ENCODE peak calls at places on chromosomes 1 and 21, in nine cellular contexts. One of them, this sample, is unnamed.

GRCh38 chr21:41965447-41966340 is 11.9 kb upstream of the C2CD2 start:
- DNase-seq in AG04450: no peak
- DNase-seq in RWPE1: no peak
- DNase-seq in ovary: peak
- DNase-seq in esophagus squamous epithelium: no peak
- DNase-seq in thoracic aorta: no peak
- DNase-seq in suprapubic skin: no peak
- DNase-seq in tibial artery: no peak
- DNase-seq in PC-3: no peak
- DNase-seq in this sample: no peak

GRCh38 chr1:178278135-178278534 is 184.2 kb downstream of the RASAL2 start:
- DNase-seq in AG04450: no peak
- DNase-seq in RWPE1: no peak
- DNase-seq in ovary: no peak
- DNase-seq in esophagus squamous epithelium: no peak
- DNase-seq in thoracic aorta: no peak
- DNase-seq in suprapubic skin: no peak
- DNase-seq in tibial artery: no peak
- DNase-seq in PC-3: no peak
- DNase-seq in this sample: no peak

GRCh38 chr1:103180660-103181059 is 72.3 kb upstream of the COL11A1 start:
- DNase-seq in AG04450: peak
- DNase-seq in RWPE1: no peak
- DNase-seq in ovary: no peak
- DNase-seq in esophagus squamous epithelium: no peak
- DNase-seq in thoracic aorta: no peak
- DNase-seq in suprapubic skin: no peak
- DNase-seq in tibial artery: no peak
- DNase-seq in PC-3: peak
- DNase-seq in this sample: no peak

GRCh38 chr1:104132386-104132973 is 382.8 kb downstream of the AMY1C start:
- DNase-seq in AG04450: no peak
- DNase-seq in RWPE1: peak
- DNase-seq in ovary: no peak
- DNase-seq in esophagus squamous epithelium: no peak
- DNase-seq in thoracic aorta: no peak
- DNase-seq in suprapubic skin: no peak
- DNase-seq in tibial artery: no peak
- DNase-seq in PC-3: peak
- DNase-seq in this sample: no peak

GRCh38 chr1:44531785-44532566 is 126.9 kb downstream of the RNF220 start:
- DNase-seq in AG04450: no peak
- DNase-seq in RWPE1: peak
- DNase-seq in ovary: no peak
- DNase-seq in esophagus squamous epithelium: no peak
- DNase-seq in thoracic aorta: no peak
- DNase-seq in suprapubic skin: no peak
- DNase-seq in tibial artery: no peak
- DNase-seq in PC-3: peak
- DNase-seq in this sample: no peak

GRCh38 chr1:207088161-207088560 is 499 bp upstream of the C4BPB start:
- DNase-seq in AG04450: no peak
- DNase-seq in RWPE1: no peak
- DNase-seq in ovary: no peak
- DNase-seq in esophagus squamous epithelium: no peak
- DNase-seq in thoracic aorta: no peak
- DNase-seq in suprapubic skin: no peak
- DNase-seq in tibial artery: no peak
- DNase-seq in PC-3: no peak
- DNase-seq in this sample: no peak

GRCh38 chr21:31946236-31946635 is 73.4 kb downstream of the HUNK start:
- DNase-seq in AG04450: no peak
- DNase-seq in RWPE1: no peak
- DNase-seq in ovary: no peak
- DNase-seq in esophagus squamous epithelium: no peak
- DNase-seq in thoracic aorta: no peak
- DNase-seq in suprapubic skin: no peak
- DNase-seq in tibial artery: no peak
- DNase-seq in PC-3: no peak
- DNase-seq in this sample: no peak

GRCh38 chr1:55813619-55814018 is 598.5 kb upstream of the USP24 start:
- DNase-seq in AG04450: peak
- DNase-seq in RWPE1: no peak
- DNase-seq in ovary: peak
- DNase-seq in esophagus squamous epithelium: no peak
- DNase-seq in thoracic aorta: no peak
- DNase-seq in suprapubic skin: peak
- DNase-seq in tibial artery: peak
- DNase-seq in PC-3: peak
- DNase-seq in this sample: peak

GRCh38 chr21:43312751-43313169 is 114.2 kb downstream of the SIK1 start:
- DNase-seq in AG04450: no peak
- DNase-seq in RWPE1: no peak
- DNase-seq in ovary: no peak
- DNase-seq in esophagus squamous epithelium: no peak
- DNase-seq in thoracic aorta: no peak
- DNase-seq in suprapubic skin: no peak
- DNase-seq in tibial artery: no peak
- DNase-seq in PC-3: no peak
- DNase-seq in this sample: no peak

GRCh38 chr1:229452956-229453801 is 19.3 kb upstream of the ACTA1 start:
- DNase-seq in AG04450: no peak
- DNase-seq in RWPE1: no peak
- DNase-seq in ovary: no peak
- DNase-seq in esophagus squamous epithelium: no peak
- DNase-seq in thoracic aorta: no peak
- DNase-seq in suprapubic skin: no peak
- DNase-seq in tibial artery: no peak
- DNase-seq in PC-3: peak
- DNase-seq in this sample: no peak

GRCh38 chr1:51578383-51579109 is 38.3 kb upstream of the OSBPL9 start:
- DNase-seq in AG04450: no peak
- DNase-seq in RWPE1: no peak
- DNase-seq in ovary: no peak
- DNase-seq in esophagus squamous epithelium: no peak
- DNase-seq in thoracic aorta: no peak
- DNase-seq in suprapubic skin: no peak
- DNase-seq in tibial artery: no peak
- DNase-seq in PC-3: no peak
- DNase-seq in this sample: no peak

GRCh38 chr1:234721476-234722266 is 111.7 kb upstream of the IRF2BP2 start:
- DNase-seq in AG04450: peak
- DNase-seq in RWPE1: no peak
- DNase-seq in ovary: peak
- DNase-seq in esophagus squamous epithelium: no peak
- DNase-seq in thoracic aorta: peak
- DNase-seq in suprapubic skin: peak
- DNase-seq in tibial artery: peak
- DNase-seq in PC-3: no peak
- DNase-seq in this sample: peak

GRCh38 chr21:45830221-45830640 is 151.3 kb upstream of the COL6A1 start:
- DNase-seq in AG04450: no peak
- DNase-seq in RWPE1: no peak
- DNase-seq in ovary: no peak
- DNase-seq in esophagus squamous epithelium: no peak
- DNase-seq in thoracic aorta: no peak
- DNase-seq in suprapubic skin: no peak
- DNase-seq in tibial artery: no peak
- DNase-seq in PC-3: no peak
- DNase-seq in this sample: no peak

GRCh38 chr1:910311-910880 is 13.3 kb upstream of the SAMD11 start:
- DNase-seq in AG04450: no peak
- DNase-seq in RWPE1: no peak
- DNase-seq in ovary: peak
- DNase-seq in esophagus squamous epithelium: no peak
- DNase-seq in thoracic aorta: no peak
- DNase-seq in suprapubic skin: peak
- DNase-seq in tibial artery: no peak
- DNase-seq in PC-3: no peak
- DNase-seq in this sample: no peak

GRCh38 chr1:20666804-20667203 is 5.6 kb upstream of the DDOST start:
- DNase-seq in AG04450: no peak
- DNase-seq in RWPE1: peak
- DNase-seq in ovary: no peak
- DNase-seq in esophagus squamous epithelium: no peak
- DNase-seq in thoracic aorta: no peak
- DNase-seq in suprapubic skin: no peak
- DNase-seq in tibial artery: no peak
- DNase-seq in PC-3: peak
- DNase-seq in this sample: no peak

GRCh38 chr1:233304489-233305102 is 9.1 kb upstream of the PCNX2 start:
- DNase-seq in AG04450: no peak
- DNase-seq in RWPE1: no peak
- DNase-seq in ovary: no peak
- DNase-seq in esophagus squamous epithelium: no peak
- DNase-seq in thoracic aorta: no peak
- DNase-seq in suprapubic skin: no peak
- DNase-seq in tibial artery: no peak
- DNase-seq in PC-3: peak
- DNase-seq in this sample: peak
- TF ChIP-seq CTCF in AG04450: peak
- TF ChIP-seq CTCF in RWPE1: peak
- TF ChIP-seq CTCF in ovary: no peak
- TF ChIP-seq CTCF in esophagus squamous epithelium: peak
- TF ChIP-seq CTCF in thoracic aorta: peak
- TF ChIP-seq CTCF in suprapubic skin: peak
- TF ChIP-seq CTCF in tibial artery: peak
- TF ChIP-seq CTCF in PC-3: peak
- TF ChIP-seq CTCF in this sample: peak

DNA sequence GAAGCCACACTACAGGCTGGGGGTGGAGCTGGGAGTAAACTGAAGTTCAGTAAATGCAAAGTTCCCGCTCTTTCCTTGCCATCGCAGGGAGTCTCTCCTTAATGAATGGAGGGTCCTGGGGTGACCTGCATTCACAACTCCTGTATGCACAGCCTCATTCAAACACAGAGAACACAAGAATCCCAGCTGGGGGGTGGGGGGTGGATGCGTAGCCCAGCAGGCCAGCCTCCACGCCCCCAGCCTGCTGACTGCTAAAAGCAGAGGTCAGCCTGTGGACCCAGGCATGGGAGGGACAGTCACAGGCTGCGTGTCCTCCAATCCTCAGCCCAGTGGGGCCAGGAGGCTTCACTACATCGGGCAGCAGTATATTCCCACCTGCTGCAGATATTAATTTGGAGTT is 263.1 kb downstream of the GRIK3 start:
- DNase-seq in AG04450: no peak
- DNase-seq in RWPE1: no peak
- DNase-seq in ovary: no peak
- DNase-seq in esophagus squamous epithelium: no peak
- DNase-seq in thoracic aorta: no peak
- DNase-seq in suprapubic skin: peak
- DNase-seq in tibial artery: no peak
- DNase-seq in PC-3: no peak
- DNase-seq in this sample: no peak
- H3K27ac ChIP-seq in AG04450: no peak
- H3K27ac ChIP-seq in RWPE1: no peak
- H3K27ac ChIP-seq in ovary: no peak
- H3K27ac ChIP-seq in esophagus squamous epithelium: no peak
- H3K27ac ChIP-seq in thoracic aorta: no peak
- H3K27ac ChIP-seq in suprapubic skin: no peak
- H3K27ac ChIP-seq in tibial artery: no peak
- H3K27ac ChIP-seq in PC-3: no peak
- H3K27ac ChIP-seq in this sample: no peak

GRCh38 chr1:39613250-39613649 is 26.2 kb downstream of the HEYL start:
- DNase-seq in AG04450: peak
- DNase-seq in RWPE1: no peak
- DNase-seq in ovary: no peak
- DNase-seq in esophagus squamous epithelium: no peak
- DNase-seq in thoracic aorta: no peak
- DNase-seq in suprapubic skin: no peak
- DNase-seq in tibial artery: no peak
- DNase-seq in PC-3: no peak
- DNase-seq in this sample: no peak

GRCh38 chr1:39608906-39609305 is 30.5 kb downstream of the HEYL start:
- DNase-seq in AG04450: no peak
- DNase-seq in RWPE1: no peak
- DNase-seq in ovary: no peak
- DNase-seq in esophagus squamous epithelium: no peak
- DNase-seq in thoracic aorta: no peak
- DNase-seq in suprapubic skin: no peak
- DNase-seq in tibial artery: no peak
- DNase-seq in PC-3: no peak
- DNase-seq in this sample: no peak

GRCh38 chr1:39614488-39614887 is 25.0 kb downstream of the HEYL start:
- DNase-seq in AG04450: no peak
- DNase-seq in RWPE1: no peak
- DNase-seq in ovary: no peak
- DNase-seq in esophagus squamous epithelium: no peak
- DNase-seq in thoracic aorta: no peak
- DNase-seq in suprapubic skin: no peak
- DNase-seq in tibial artery: no peak
- DNase-seq in PC-3: no peak
- DNase-seq in this sample: no peak

GRCh38 chr1:39615086-39615662 is 24.3 kb downstream of the HEYL start:
- DNase-seq in AG04450: no peak
- DNase-seq in RWPE1: no peak
- DNase-seq in ovary: no peak
- DNase-seq in esophagus squamous epithelium: no peak
- DNase-seq in thoracic aorta: no peak
- DNase-seq in suprapubic skin: no peak
- DNase-seq in tibial artery: no peak
- DNase-seq in PC-3: no peak
- DNase-seq in this sample: no peak

DNA sequence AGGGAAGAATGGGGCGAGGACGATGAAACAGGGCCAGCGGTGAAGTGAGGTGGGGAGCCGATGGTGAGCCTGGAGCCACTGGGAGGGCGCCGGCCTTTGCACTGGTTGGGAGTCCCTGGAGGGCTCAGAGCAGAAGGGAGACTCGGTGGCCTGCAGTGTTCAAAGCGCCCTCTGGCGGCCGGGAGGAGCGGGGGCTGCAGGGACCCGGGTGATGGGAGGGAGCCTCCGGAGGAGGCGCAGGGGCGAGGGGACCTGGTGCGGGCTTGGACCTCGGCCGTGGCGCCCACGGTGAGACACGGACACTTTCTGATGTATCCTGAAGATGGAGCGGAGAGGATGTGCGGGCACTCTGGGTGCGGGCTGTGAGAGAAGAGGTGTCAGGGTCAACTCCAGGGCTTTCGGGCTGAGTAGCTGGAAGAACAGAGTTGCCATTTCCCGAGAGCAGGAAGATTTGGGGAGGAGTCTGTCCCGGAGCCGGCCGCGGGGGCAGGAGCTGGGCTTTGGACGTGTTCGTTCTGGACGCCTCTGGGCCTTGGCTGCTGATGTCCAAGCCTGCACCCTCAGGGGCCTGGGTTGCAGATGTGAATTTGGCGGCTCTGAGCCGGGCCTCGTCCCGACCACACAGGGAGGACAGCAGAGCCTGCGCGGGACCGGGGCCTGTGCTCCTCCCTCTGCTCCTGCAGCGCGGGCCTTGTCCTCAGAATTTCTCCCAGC is 29.7 kb downstream of the HEYL start:
- DNase-seq in AG04450: no peak
- DNase-seq in RWPE1: peak
- DNase-seq in ovary: peak
- DNase-seq in esophagus squamous epithelium: no peak
- DNase-seq in thoracic aorta: no peak
- DNase-seq in suprapubic skin: peak
- DNase-seq in tibial artery: no peak
- DNase-seq in PC-3: peak
- DNase-seq in this sample: peak
- TF ChIP-seq CTCF in AG04450: peak
- TF ChIP-seq CTCF in RWPE1: peak
- TF ChIP-seq CTCF in ovary: no peak
- TF ChIP-seq CTCF in esophagus squamous epithelium: peak
- TF ChIP-seq CTCF in thoracic aorta: peak
- TF ChIP-seq CTCF in suprapubic skin: peak
- TF ChIP-seq CTCF in tibial artery: peak
- TF ChIP-seq CTCF in PC-3: peak
- TF ChIP-seq CTCF in this sample: no peak

GRCh38 chr1:184471686-184472085 is 84.9 kb downstream of the C1orf21 start:
- DNase-seq in AG04450: no peak
- DNase-seq in RWPE1: no peak
- DNase-seq in ovary: no peak
- DNase-seq in esophagus squamous epithelium: no peak
- DNase-seq in thoracic aorta: no peak
- DNase-seq in suprapubic skin: no peak
- DNase-seq in tibial artery: no peak
- DNase-seq in PC-3: no peak
- DNase-seq in this sample: no peak
- H3K27ac ChIP-seq in AG04450: no peak
- H3K27ac ChIP-seq in RWPE1: no peak
- H3K27ac ChIP-seq in ovary: peak
- H3K27ac ChIP-seq in esophagus squamous epithelium: no peak
- H3K27ac ChIP-seq in thoracic aorta: no peak
- H3K27ac ChIP-seq in suprapubic skin: peak
- H3K27ac ChIP-seq in tibial artery: peak
- H3K27ac ChIP-seq in PC-3: no peak
- H3K27ac ChIP-seq in this sample: no peak

This sample was measured in body of pancreas.